ENCODE peak calls at places on chromosome 10, in ten cellular contexts. O is Panc1, W is nephron progenitor cell, X is heart right ventricle, A is transverse colon, F is brain microvascular endothelial cell, Y is fibroblast of mammary gland, V is fibroblast of the aortic adventitia, H is GM13977, C is AG04450. N is an unnamed sample.

GRCh38 chr10:84415539-84416244 is 87.3 kb downstream of the CCSER2 start:
- DNase-seq in O (no peak), W (no peak), X (no peak), A (peak; percentile 33), F (no peak), Y (peak; percentile 42), V (no peak), H (no peak), C (no peak), N (no peak)

GRCh38 chr10:131147301-131147975 is 164.1 kb downstream of the TCERG1L start:
- DNase-seq in O (no peak), W (no peak), X (no peak), A (no peak), F (no peak), Y (no peak), V (no peak), H (no peak), C (no peak), N (no peak)

GRCh38 chr10:83592337-83592935 is 546.9 kb upstream of the GHITM start:
- DNase-seq in O (no peak), W (no peak), X (no peak), A (no peak), F (no peak), Y (no peak), V (no peak), H (no peak), C (no peak), N (no peak)

GRCh38 chr10:71486465-71487114 is 89.9 kb downstream of the CDH23 start:
- DNase-seq in O (peak; percentile 4), W (peak; percentile 79), X (no peak), A (peak; percentile 71), F (peak; percentile 58), Y (peak; percentile 38), V (peak; percentile 47), H (peak; percentile 54), C (no peak), N (no peak)

GRCh38 chr10:76523215-76523614 is 1091.8 kb downstream of the LRMDA start:
- DNase-seq in O (no peak), W (no peak), X (peak; percentile 15), A (no peak), F (no peak), Y (no peak), V (peak; percentile 38), H (no peak), C (no peak), N (no peak)

GRCh38 chr10:86139066-86139657 is 227.4 kb downstream of the GRID1 start:
- DNase-seq in O (peak; percentile 4), W (peak; percentile 59), X (no peak), A (no peak), F (no peak), Y (no peak), V (no peak), H (no peak), C (no peak), N (peak; percentile 32)

GRCh38 chr10:110460111-110460809 is 37.4 kb upstream of the DUSP5 start:
- DNase-seq in O (no peak), W (peak; percentile 66), X (peak; percentile 34), A (peak; percentile 42), F (peak; percentile 16), Y (peak; percentile 22), V (no peak), H (peak; percentile 31), C (no peak), N (no peak)

GRCh38 chr10:124032982-124033886 is 60.2 kb downstream of the CHST15 start:
- DNase-seq in O (no peak), W (no peak), X (no peak), A (no peak), F (peak; percentile 87), Y (peak; percentile 83), V (peak; percentile 75), H (no peak), C (peak; percentile 13), N (no peak)

GRCh38 chr10:32371101-32371500 is 24.1 kb upstream of the EPC1 start:
- DNase-seq in O (no peak), W (no peak), X (peak; percentile 38), A (no peak), F (no peak), Y (no peak), V (no peak), H (no peak), C (no peak), N (no peak)

GRCh38 chr10:23067337-23067736 is 28.0 kb upstream of the MSRB2 start:
- DNase-seq in O (no peak), W (no peak), X (no peak), A (no peak), F (no peak), Y (no peak), V (no peak), H (no peak), C (no peak), N (no peak)

GRCh38 chr10:47050618-47051455 is 139.6 kb downstream of the PTPN20 start:
- DNase-seq in O (no peak), W (no peak), X (no peak), A (no peak), F (peak; percentile 12), Y (no peak), V (no peak), H (no peak), C (no peak), N (no peak)

GRCh38 chr10:98748298-98748697 is 301.6 kb upstream of the HPS1 start:
- DNase-seq in O (peak; percentile 8), W (peak; percentile 7), X (no peak), A (no peak), F (peak; percentile 9), Y (peak; percentile 55), V (no peak), H (peak; percentile 23), C (peak; percentile 6), N (peak; percentile 8)

GRCh38 chr10:113283189-113283588 is 269.7 kb upstream of the HABP2 start:
- DNase-seq in O (no peak), W (no peak), X (no peak), A (no peak), F (no peak), Y (no peak), V (no peak), H (no peak), C (no peak), N (no peak)

GRCh38 chr10:117360994-117361667 is 14.1 kb downstream of the PDZD8 start:
- DNase-seq in O (no peak), W (no peak), X (no peak), A (no peak), F (peak; percentile 61), Y (peak; percentile 64), V (no peak), H (no peak), C (no peak), N (no peak)

GRCh38 chr10:120600871-120601644 is 144.0 kb downstream of the PLPP4 start:
- DNase-seq in O (no peak), W (peak; percentile 53), X (no peak), A (no peak), F (no peak), Y (no peak), V (peak; percentile 37), H (no peak), C (no peak), N (no peak)
- TF ChIP-seq CTCF in O (peak; percentile 19), W (peak; percentile 55), X (no peak), A (no peak), F (peak; percentile 69), Y (no peak), V (peak; percentile 53), H (no peak), C (no peak), N (no peak)

GRCh38 chr10:120832106-120832505 is 19.1 kb upstream of the WDR11 start:
- DNase-seq in O (no peak), W (no peak), X (no peak), A (no peak), F (peak; percentile 9), Y (no peak), V (no peak), H (no peak), C (no peak), N (no peak)
- TF ChIP-seq CTCF in O (no peak), W (no peak), X (no peak), A (no peak), F (no peak), Y (no peak), V (no peak), H (no peak), C (no peak), N (no peak)

DNA sequence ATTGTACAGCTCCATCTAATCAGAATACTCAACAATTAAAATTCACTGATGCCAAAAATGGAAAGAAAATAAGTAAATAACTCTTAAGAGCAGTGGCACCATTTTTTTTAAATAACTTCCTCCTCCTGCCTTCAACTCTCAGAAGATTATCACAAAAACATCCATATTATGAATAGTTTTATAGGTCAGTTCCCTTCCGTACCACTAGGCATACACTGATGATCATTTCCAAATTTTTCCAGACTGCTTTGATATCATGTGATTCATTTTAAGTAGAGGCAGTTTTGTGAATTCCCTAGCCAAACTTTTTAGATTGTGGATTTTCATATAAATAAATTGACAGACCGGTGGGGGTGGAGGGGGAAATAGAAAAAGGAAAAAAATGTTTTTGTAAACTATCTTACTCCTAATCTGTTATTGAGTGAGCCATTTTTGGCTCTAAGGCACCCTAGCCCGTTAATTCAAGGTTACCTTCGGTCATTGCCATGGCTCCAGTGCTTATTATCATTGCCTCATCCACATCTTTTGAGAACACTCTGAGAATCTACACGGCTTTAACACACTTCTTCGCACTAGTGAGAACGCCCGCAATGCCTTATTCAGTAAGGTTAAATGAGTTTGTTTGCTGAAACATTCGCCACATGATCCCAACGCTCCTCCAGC is 1.0 kb downstream of the FAM107B start:
- DNase-seq in O (no peak), W (no peak), X (no peak), A (no peak), F (no peak), Y (no peak), V (no peak), H (no peak), C (no peak), N (no peak)
- TF ChIP-seq CTCF in O (no peak), W (peak; percentile 10), X (no peak), A (no peak), F (no peak), Y (peak; percentile 11), V (peak; percentile 41), H (no peak), C (peak; percentile 15), N (no peak)

GRCh38 chr10:13589316-13589715 is 2.6 kb downstream of the PRPF18 start:
- DNase-seq in O (no peak), W (no peak), X (no peak), A (no peak), F (no peak), Y (peak; percentile 3), V (no peak), H (no peak), C (no peak), N (no peak)
- TF ChIP-seq CTCF in O (peak; percentile 32), W (no peak), X (no peak), A (no peak), F (peak; percentile 38), Y (peak; percentile 27), V (no peak), H (peak; percentile 10), C (peak; percentile 12), N (no peak)

DNA sequence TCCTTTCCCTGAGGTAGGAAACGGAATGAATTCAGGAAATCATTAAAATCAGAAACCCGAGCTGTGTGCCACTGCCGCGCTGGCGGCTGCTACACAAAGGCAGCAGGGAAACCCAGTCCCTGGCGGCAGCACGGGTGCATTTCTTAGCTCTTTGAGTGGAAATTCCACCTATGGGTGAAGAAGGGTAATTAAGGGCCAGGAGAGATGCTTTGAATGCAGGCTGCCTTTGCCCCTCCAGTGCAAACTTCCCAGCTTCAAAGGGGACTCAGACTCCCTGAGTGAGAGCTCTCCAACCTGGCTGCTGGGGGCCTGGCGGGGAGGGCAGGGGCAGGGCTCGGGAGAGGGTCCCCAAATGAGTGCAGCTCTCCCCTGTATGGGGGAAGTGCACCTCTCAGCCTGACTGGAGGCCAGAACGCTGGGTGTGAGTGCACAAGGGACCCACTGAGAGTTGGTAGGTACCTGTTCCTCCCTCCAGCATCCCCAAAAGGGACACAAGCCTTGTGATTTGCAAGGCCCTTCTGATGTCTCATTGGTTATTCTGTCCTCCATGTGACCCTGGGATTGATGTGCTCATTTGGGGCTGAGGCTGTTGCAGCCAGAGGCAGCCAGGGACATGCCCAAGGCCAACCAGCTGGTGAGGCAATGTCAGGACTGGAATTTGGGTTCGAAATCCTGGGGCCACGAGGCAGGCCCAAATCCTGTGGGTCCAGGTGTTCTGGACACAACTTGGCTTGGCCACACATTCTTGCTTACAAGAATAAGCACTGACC is 16.3 kb upstream of the ZMIZ1 start:
- DNase-seq in O (no peak), W (peak; percentile 47), X (no peak), A (no peak), F (no peak), Y (no peak), V (no peak), H (no peak), C (no peak), N (no peak)
- TF ChIP-seq CTCF in O (no peak), W (peak; percentile 50), X (no peak), A (peak; percentile 22), F (peak; percentile 68), Y (no peak), V (peak; percentile 27), H (no peak), C (peak; percentile 34), N (no peak)

N was measured in RWPE1.